ENCODE peak calls at places on chromosomes 12 and 14, in four cellular contexts. E is germinal center, A is head of caudate nucleus, L is NCI-H524. M is an unnamed sample.

GRCh38 chr14:23160924-23161522 is 22.4 kb downstream of the SLC7A8 start:
- DNase-seq in A (peak), L (no peak), E (no peak), M (no peak)

GRCh38 chr12:49357099-49357678 is 10.1 kb upstream of the SPATS2 start:
- DNase-seq in L (peak), E (peak), A (no peak), M (no peak)

GRCh38 chr12:113214938-113215400 is 6.3 kb upstream of the TPCN1 start:
- DNase-seq in A (no peak), L (no peak), E (no peak), M (no peak)

GRCh38 chr14:64671591-64671990 is 32.6 kb upstream of the PLEKHG3 start:
- DNase-seq in A (no peak), E (peak), L (peak), M (peak)

GRCh38 chr12:109951136-109951535 is 45.0 kb downstream of the GIT2 start:
- DNase-seq in A (no peak), E (no peak), L (no peak), M (no peak)

GRCh38 chr12:19018302-19018980 is 111.1 kb upstream of the PLEKHA5 start:
- DNase-seq in A (no peak), L (no peak), E (no peak), M (no peak)

GRCh38 chr12:101459642-101460346 is 15.3 kb upstream of the SPIC start:
- DNase-seq in L (no peak), E (no peak), A (no peak), M (no peak)

GRCh38 chr14:50099335-50099734 is 17.0 kb downstream of the VCPKMT start:
- DNase-seq in E (no peak), L (no peak), A (no peak), M (no peak)

GRCh38 chr12:11067514-11067913 is 5.4 kb upstream of the TAS2R46 start:
- DNase-seq in L (no peak), E (no peak), A (no peak), M (no peak)

M was measured in NCI-H2107.